ENCODE peak calls at places on chromosomes 4 and X, in seven cellular contexts. One of them, this sample, is unnamed.

GRCh38 chrX:20313889-20314288 is 47.2 kb upstream of the RPS6KA3 start:
- DNase-seq in neuronal stem cell: no peak
- DNase-seq in ovary: no peak
- DNase-seq in adipocyte: no peak
- DNase-seq in CD4-positive, CD25-positive, alpha-beta regulatory T cell: no peak
- DNase-seq in SJSA1: no peak
- DNase-seq in H7: no peak
- DNase-seq in this sample: no peak

GRCh38 chr4:179447308-179447707 is 2005.1 kb upstream of the AGA start:
- DNase-seq in neuronal stem cell: no peak
- DNase-seq in ovary: no peak
- DNase-seq in adipocyte: no peak
- DNase-seq in CD4-positive, CD25-positive, alpha-beta regulatory T cell: no peak
- DNase-seq in SJSA1: no peak
- DNase-seq in H7: no peak
- DNase-seq in this sample: no peak

GRCh38 chrX:2628751-2629315 is 62.3 kb upstream of the CD99 start:
- DNase-seq in neuronal stem cell: no peak
- DNase-seq in ovary: no peak
- DNase-seq in adipocyte: no peak
- DNase-seq in CD4-positive, CD25-positive, alpha-beta regulatory T cell: no peak
- DNase-seq in SJSA1: no peak
- DNase-seq in H7: no peak
- DNase-seq in this sample: no peak

GRCh38 chrX:47187106-47187677 is 6.4 kb upstream of the UBA1 start:
- DNase-seq in neuronal stem cell: no peak
- DNase-seq in ovary: no peak
- DNase-seq in adipocyte: no peak
- DNase-seq in CD4-positive, CD25-positive, alpha-beta regulatory T cell: no peak
- DNase-seq in SJSA1: no peak
- DNase-seq in H7: no peak
- DNase-seq in this sample: peak; percentile 23

GRCh38 chr4:89616382-89616781 is 220.6 kb downstream of the SNCA start:
- DNase-seq in neuronal stem cell: no peak
- DNase-seq in ovary: no peak
- DNase-seq in adipocyte: no peak
- DNase-seq in CD4-positive, CD25-positive, alpha-beta regulatory T cell: no peak
- DNase-seq in SJSA1: no peak
- DNase-seq in H7: no peak
- DNase-seq in this sample: no peak

GRCh38 chrX:1589356-1590130 is 1.9 kb upstream of the AKAP17A start:
- DNase-seq in neuronal stem cell: no peak
- DNase-seq in ovary: no peak
- DNase-seq in adipocyte: no peak
- DNase-seq in CD4-positive, CD25-positive, alpha-beta regulatory T cell: no peak
- DNase-seq in SJSA1: no peak
- DNase-seq in H7: no peak
- DNase-seq in this sample: no peak

GRCh38 chrX:132940727-132941162 is 17.7 kb downstream of the HS6ST2 start:
- DNase-seq in neuronal stem cell: no peak
- DNase-seq in ovary: no peak
- DNase-seq in adipocyte: no peak
- DNase-seq in CD4-positive, CD25-positive, alpha-beta regulatory T cell: no peak
- DNase-seq in SJSA1: no peak
- DNase-seq in H7: peak; percentile 46
- DNase-seq in this sample: peak; percentile 90

GRCh38 chrX:11784543-11784942 is 26.5 kb downstream of the MSL3 start:
- DNase-seq in neuronal stem cell: no peak
- DNase-seq in ovary: no peak
- DNase-seq in adipocyte: no peak
- DNase-seq in CD4-positive, CD25-positive, alpha-beta regulatory T cell: no peak
- DNase-seq in SJSA1: no peak
- DNase-seq in H7: no peak
- DNase-seq in this sample: no peak

GRCh38 chrX:103063918-103064434 is at the start of gene BEX1:
- DNase-seq in neuronal stem cell: peak; percentile 43
- DNase-seq in ovary: peak; percentile 76
- DNase-seq in adipocyte: no peak
- DNase-seq in CD4-positive, CD25-positive, alpha-beta regulatory T cell: peak; percentile 10
- DNase-seq in SJSA1: no peak
- DNase-seq in H7: peak; percentile 70
- DNase-seq in this sample: no peak

GRCh38 chr4:90318208-90318607 is 191.0 kb downstream of the CCSER1 start:
- DNase-seq in neuronal stem cell: no peak
- DNase-seq in ovary: no peak
- DNase-seq in adipocyte: peak; percentile 87
- DNase-seq in CD4-positive, CD25-positive, alpha-beta regulatory T cell: no peak
- DNase-seq in SJSA1: no peak
- DNase-seq in H7: no peak
- DNase-seq in this sample: peak; percentile 74

GRCh38 chrX:113009837-113010236 is 169.2 kb upstream of the AMOT start:
- DNase-seq in neuronal stem cell: no peak
- DNase-seq in ovary: no peak
- DNase-seq in adipocyte: no peak
- DNase-seq in CD4-positive, CD25-positive, alpha-beta regulatory T cell: no peak
- DNase-seq in SJSA1: no peak
- DNase-seq in H7: no peak
- DNase-seq in this sample: no peak

GRCh38 chr4:108272046-108272445 is 103.3 kb upstream of the LEF1 start:
- DNase-seq in neuronal stem cell: no peak
- DNase-seq in ovary: no peak
- DNase-seq in adipocyte: peak; percentile 9
- DNase-seq in CD4-positive, CD25-positive, alpha-beta regulatory T cell: no peak
- DNase-seq in SJSA1: no peak
- DNase-seq in H7: no peak
- DNase-seq in this sample: no peak

GRCh38 chr4:124433500-124433899 is 279.0 kb downstream of the ANKRD50 start:
- DNase-seq in neuronal stem cell: no peak
- DNase-seq in ovary: no peak
- DNase-seq in adipocyte: no peak
- DNase-seq in CD4-positive, CD25-positive, alpha-beta regulatory T cell: no peak
- DNase-seq in SJSA1: no peak
- DNase-seq in H7: no peak
- DNase-seq in this sample: no peak

GRCh38 chr4:55169352-55169959 is 44.1 kb upstream of the KDR start:
- DNase-seq in neuronal stem cell: peak; percentile 29
- DNase-seq in ovary: no peak
- DNase-seq in adipocyte: no peak
- DNase-seq in CD4-positive, CD25-positive, alpha-beta regulatory T cell: no peak
- DNase-seq in SJSA1: no peak
- DNase-seq in H7: no peak
- DNase-seq in this sample: peak; percentile 96

GRCh38 chrX:88439935-88440334 is 307.1 kb upstream of the CPXCR1 start:
- DNase-seq in neuronal stem cell: no peak
- DNase-seq in ovary: no peak
- DNase-seq in adipocyte: no peak
- DNase-seq in CD4-positive, CD25-positive, alpha-beta regulatory T cell: no peak
- DNase-seq in SJSA1: no peak
- DNase-seq in H7: no peak
- DNase-seq in this sample: no peak

GRCh38 chrX:24231169-24231568 is 81.6 kb downstream of the ZFX start:
- DNase-seq in neuronal stem cell: no peak
- DNase-seq in ovary: no peak
- DNase-seq in adipocyte: peak; percentile 69
- DNase-seq in CD4-positive, CD25-positive, alpha-beta regulatory T cell: no peak
- DNase-seq in SJSA1: no peak
- DNase-seq in H7: no peak
- DNase-seq in this sample: peak; percentile 63

GRCh38 chr4:116066711-116067245 is 953.4 kb upstream of the NDST4 start:
- DNase-seq in neuronal stem cell: no peak
- DNase-seq in ovary: no peak
- DNase-seq in adipocyte: no peak
- DNase-seq in CD4-positive, CD25-positive, alpha-beta regulatory T cell: no peak
- DNase-seq in SJSA1: no peak
- DNase-seq in H7: no peak
- DNase-seq in this sample: no peak

GRCh38 chrX:37785569-37785968 is 5.7 kb downstream of the CYBB start:
- DNase-seq in neuronal stem cell: no peak
- DNase-seq in ovary: no peak
- DNase-seq in adipocyte: no peak
- DNase-seq in CD4-positive, CD25-positive, alpha-beta regulatory T cell: no peak
- DNase-seq in SJSA1: no peak
- DNase-seq in H7: no peak
- DNase-seq in this sample: peak; percentile 33

GRCh38 chrX:114583646-114584433 is at the start of gene HTR2C:
- DNase-seq in neuronal stem cell: no peak
- DNase-seq in ovary: no peak
- DNase-seq in adipocyte: no peak
- DNase-seq in CD4-positive, CD25-positive, alpha-beta regulatory T cell: no peak
- DNase-seq in SJSA1: no peak
- DNase-seq in H7: peak; percentile 75
- DNase-seq in this sample: no peak

GRCh38 chr4:152729466-152729865 is 49.7 kb upstream of the TMEM154 start:
- DNase-seq in neuronal stem cell: no peak
- DNase-seq in ovary: no peak
- DNase-seq in adipocyte: peak; percentile 53
- DNase-seq in CD4-positive, CD25-positive, alpha-beta regulatory T cell: no peak
- DNase-seq in SJSA1: no peak
- DNase-seq in H7: no peak
- DNase-seq in this sample: peak; percentile 73

GRCh38 chr4:15234585-15235126 is 193.2 kb upstream of the C1QTNF7 start:
- DNase-seq in neuronal stem cell: no peak
- DNase-seq in ovary: no peak
- DNase-seq in adipocyte: peak; percentile 91
- DNase-seq in CD4-positive, CD25-positive, alpha-beta regulatory T cell: no peak
- DNase-seq in SJSA1: peak; percentile 64
- DNase-seq in H7: no peak
- DNase-seq in this sample: peak; percentile 91

GRCh38 chr4:38069271-38069760 is 109.1 kb downstream of the PTTG2 start:
- DNase-seq in neuronal stem cell: peak; percentile 26
- DNase-seq in ovary: peak; percentile 81
- DNase-seq in adipocyte: no peak
- DNase-seq in CD4-positive, CD25-positive, alpha-beta regulatory T cell: peak; percentile 72
- DNase-seq in SJSA1: no peak
- DNase-seq in H7: peak; percentile 80
- DNase-seq in this sample: peak; percentile 77

GRCh38 chr4:79338148-79338547 is 12.3 kb upstream of the NAA11 start:
- DNase-seq in neuronal stem cell: no peak
- DNase-seq in ovary: no peak
- DNase-seq in adipocyte: no peak
- DNase-seq in CD4-positive, CD25-positive, alpha-beta regulatory T cell: no peak
- DNase-seq in SJSA1: no peak
- DNase-seq in H7: no peak
- DNase-seq in this sample: no peak

GRCh38 chr4:80189581-80189955 is 7.7 kb upstream of the PRDM8 start:
- DNase-seq in neuronal stem cell: no peak
- DNase-seq in ovary: no peak
- DNase-seq in adipocyte: no peak
- DNase-seq in CD4-positive, CD25-positive, alpha-beta regulatory T cell: no peak
- DNase-seq in SJSA1: no peak
- DNase-seq in H7: no peak
- DNase-seq in this sample: no peak

GRCh38 chrX:135015526-135016245 is 6.7 kb downstream of the RTL8B start:
- DNase-seq in neuronal stem cell: no peak
- DNase-seq in ovary: no peak
- DNase-seq in adipocyte: no peak
- DNase-seq in CD4-positive, CD25-positive, alpha-beta regulatory T cell: no peak
- DNase-seq in SJSA1: no peak
- DNase-seq in H7: no peak
- DNase-seq in this sample: no peak

GRCh38 chrX:47063179-47063578 is 15.1 kb upstream of the RGN start:
- DNase-seq in neuronal stem cell: no peak
- DNase-seq in ovary: no peak
- DNase-seq in adipocyte: no peak
- DNase-seq in CD4-positive, CD25-positive, alpha-beta regulatory T cell: no peak
- DNase-seq in SJSA1: no peak
- DNase-seq in H7: no peak
- DNase-seq in this sample: no peak

DNA sequence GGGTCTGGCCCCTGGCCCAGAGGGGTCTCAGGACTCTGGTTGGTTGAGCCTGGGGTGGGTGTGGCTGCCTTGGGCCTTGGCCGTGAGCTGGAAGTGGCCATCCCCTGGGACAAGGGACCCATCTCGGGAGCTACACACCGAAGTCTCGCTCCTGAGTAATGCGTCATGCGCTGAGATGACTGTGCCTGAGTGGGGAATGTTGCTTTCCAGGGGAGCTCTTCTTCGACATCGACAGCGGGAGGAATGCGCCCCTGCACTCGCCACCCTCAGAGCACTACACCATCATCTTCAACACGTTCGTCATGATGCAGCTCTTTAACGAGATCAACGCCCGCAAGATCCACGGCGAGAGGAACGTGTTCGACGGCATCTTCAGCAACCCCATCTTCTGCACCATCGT is 38.5 kb downstream of the CCNQ start:
- DNase-seq in neuronal stem cell: no peak
- DNase-seq in ovary: no peak
- DNase-seq in adipocyte: no peak
- DNase-seq in CD4-positive, CD25-positive, alpha-beta regulatory T cell: no peak
- DNase-seq in SJSA1: no peak
- DNase-seq in H7: no peak
- DNase-seq in this sample: no peak
- H3K27me3 ChIP-seq in neuronal stem cell: no peaks in the 10 kb centered on the region
- H3K27me3 ChIP-seq in ovary: no peaks in the 10 kb centered on the region
- H3K27me3 ChIP-seq in adipocyte: peaks cover 28% of the 10 kb centered on the region
- H3K27me3 ChIP-seq in CD4-positive, CD25-positive, alpha-beta regulatory T cell: no peaks in the 10 kb centered on the region
- H3K27me3 ChIP-seq in SJSA1: no peaks in the 10 kb centered on the region
- H3K27me3 ChIP-seq in H7: no peaks in the 10 kb centered on the region
- H3K27me3 ChIP-seq in this sample: no peaks in the 10 kb centered on the region

GRCh38 chr4:26485684-26486083 is 4.6 kb downstream of the CCKAR start:
- DNase-seq in neuronal stem cell: no peak
- DNase-seq in ovary: no peak
- DNase-seq in adipocyte: no peak
- DNase-seq in CD4-positive, CD25-positive, alpha-beta regulatory T cell: no peak
- DNase-seq in SJSA1: no peak
- DNase-seq in H7: no peak
- DNase-seq in this sample: no peak
- H3K27me3 ChIP-seq in neuronal stem cell: no peaks in the 10 kb centered on the region
- H3K27me3 ChIP-seq in ovary: no peaks in the 10 kb centered on the region
- H3K27me3 ChIP-seq in adipocyte: peaks cover 22% of the 10 kb centered on the region
- H3K27me3 ChIP-seq in CD4-positive, CD25-positive, alpha-beta regulatory T cell: peaks cover 3% of the 10 kb centered on the region
- H3K27me3 ChIP-seq in SJSA1: no peaks in the 10 kb centered on the region
- H3K27me3 ChIP-seq in H7: no peaks in the 10 kb centered on the region
- H3K27me3 ChIP-seq in this sample: peaks cover 9% of the 10 kb centered on the region

GRCh38 chrX:107648332-107648731 is 20.0 kb downstream of the PRPS1 start:
- DNase-seq in neuronal stem cell: no peak
- DNase-seq in ovary: no peak
- DNase-seq in adipocyte: no peak
- DNase-seq in CD4-positive, CD25-positive, alpha-beta regulatory T cell: no peak
- DNase-seq in SJSA1: no peak
- DNase-seq in H7: no peak
- DNase-seq in this sample: no peak
- H3K27me3 ChIP-seq in neuronal stem cell: no peaks in the 10 kb centered on the region
- H3K27me3 ChIP-seq in ovary: no peaks in the 10 kb centered on the region
- H3K27me3 ChIP-seq in adipocyte: peaks cover 6% of the 10 kb centered on the region
- H3K27me3 ChIP-seq in CD4-positive, CD25-positive, alpha-beta regulatory T cell: no peaks in the 10 kb centered on the region
- H3K27me3 ChIP-seq in SJSA1: no peaks in the 10 kb centered on the region
- H3K27me3 ChIP-seq in H7: no peaks in the 10 kb centered on the region
- H3K27me3 ChIP-seq in this sample: no peaks in the 10 kb centered on the region

GRCh38 chr4:41358626-41359025 is 101.9 kb downstream of the UCHL1 start:
- DNase-seq in neuronal stem cell: no peak
- DNase-seq in ovary: no peak
- DNase-seq in adipocyte: no peak
- DNase-seq in CD4-positive, CD25-positive, alpha-beta regulatory T cell: no peak
- DNase-seq in SJSA1: peak; percentile 61
- DNase-seq in H7: no peak
- DNase-seq in this sample: no peak
- H3K27me3 ChIP-seq in neuronal stem cell: peaks cover 18% of the 10 kb centered on the region
- H3K27me3 ChIP-seq in ovary: no peaks in the 10 kb centered on the region
- H3K27me3 ChIP-seq in adipocyte: no peaks in the 10 kb centered on the region
- H3K27me3 ChIP-seq in CD4-positive, CD25-positive, alpha-beta regulatory T cell: peaks cover 12% of the 10 kb centered on the region
- H3K27me3 ChIP-seq in SJSA1: no peaks in the 10 kb centered on the region
- H3K27me3 ChIP-seq in H7: peaks cover 49% of the 10 kb centered on the region
- H3K27me3 ChIP-seq in this sample: no peaks in the 10 kb centered on the region

GRCh38 chrX:50920132-50920531 is 9.6 kb downstream of the BMP15 start:
- DNase-seq in neuronal stem cell: peak; percentile 0
- DNase-seq in ovary: no peak
- DNase-seq in adipocyte: peak; percentile 25
- DNase-seq in CD4-positive, CD25-positive, alpha-beta regulatory T cell: no peak
- DNase-seq in SJSA1: no peak
- DNase-seq in H7: no peak
- DNase-seq in this sample: peak; percentile 51
- H3K27me3 ChIP-seq in neuronal stem cell: no peaks in the 10 kb centered on the region
- H3K27me3 ChIP-seq in ovary: no peaks in the 10 kb centered on the region
- H3K27me3 ChIP-seq in adipocyte: peaks cover 39% of the 10 kb centered on the region
- H3K27me3 ChIP-seq in CD4-positive, CD25-positive, alpha-beta regulatory T cell: no peaks in the 10 kb centered on the region
- H3K27me3 ChIP-seq in SJSA1: no peaks in the 10 kb centered on the region
- H3K27me3 ChIP-seq in H7: no peaks in the 10 kb centered on the region
- H3K27me3 ChIP-seq in this sample: no peaks in the 10 kb centered on the region

This sample was measured in PC-3.